ENCODE peak calls at places on chromosomes 6 and 20, in eight cellular contexts. U, K, J, P, F, T, D and M are unnamed samples.
A peak's percentile ranks its signal among the peaks of the same experiment; 100 is the strongest.

GRCh38 chr6:157240059-157240959 is 83.0 kb downstream of the TMEM242 start:
- DNase-seq in U (peak; percentile 72), T (no peak), F (no peak), J (peak; percentile 31), P (no peak), D (peak; percentile 74), K (peak; percentile 37), M (no peak)

GRCh38 chr6:111604259-111605099 is 1.2 kb downstream of the TRAF3IP2 start:
- DNase-seq in P (no peak), U (peak; percentile 79), F (peak; percentile 26), D (no peak), T (no peak), K (peak; percentile 91), J (no peak), M (no peak)

GRCh38 chr6:150142304-150142656 is 564 bp upstream of the PPP1R14C start:
- DNase-seq in F (peak; percentile 86), U (peak; percentile 61), J (peak; percentile 38), D (peak; percentile 89), P (peak; percentile 60), K (peak; percentile 52), T (no peak), M (no peak)

GRCh38 chr6:26155066-26155925 is 68.1 kb downstream of the HFE start:
- DNase-seq in K (peak; percentile 38), D (peak; percentile 57), F (no peak), P (peak; percentile 64), U (peak; percentile 46), J (peak; percentile 38), T (no peak), M (no peak)

GRCh38 chr6:37265031-37265430 is 7.1 kb upstream of the TMEM217 start:
- DNase-seq in D (no peak), T (no peak), P (no peak), K (no peak), F (no peak), J (no peak), U (no peak), M (no peak)

GRCh38 chr6:69179681-69180080 is 544.6 kb downstream of the ADGRB3 start:
- DNase-seq in F (no peak), K (peak; percentile 9), U (peak; percentile 25), J (no peak), P (no peak), T (no peak), D (no peak), M (no peak)

GRCh38 chr6:68008445-68008844 is 626.6 kb upstream of the ADGRB3 start:
- DNase-seq in F (no peak), P (no peak), K (peak; percentile 32), U (peak; percentile 16), J (no peak), D (no peak), T (no peak), M (no peak)

GRCh38 chr20:64133951-64134407 is 26.6 kb upstream of the NPBWR2 start:
- DNase-seq in U (no peak), F (no peak), P (peak; percentile 12), D (no peak), K (no peak), T (no peak), J (no peak), M (no peak)

GRCh38 chr6:16466778-16467177 is 228.4 kb downstream of the GMPR start:
- DNase-seq in K (no peak), J (peak; percentile 49), T (no peak), D (no peak), U (peak; percentile 19), F (no peak), P (no peak), M (no peak)

GRCh38 chr6:89494131-89494793 is 61.3 kb downstream of the ANKRD6 start:
- DNase-seq in P (no peak), J (no peak), T (no peak), D (no peak), F (no peak), U (no peak), K (no peak), M (no peak)

GRCh38 chr20:31260326-31260932 is 3.0 kb downstream of the DEFB115 start:
- DNase-seq in T (no peak), U (no peak), J (peak; percentile 8), P (no peak), K (peak; percentile 18), D (peak; percentile 59), F (no peak), M (no peak)

GRCh38 chr6:129105035-129105434 is 222.1 kb downstream of the LAMA2 start:
- DNase-seq in D (peak; percentile 68), F (no peak), K (peak; percentile 39), U (no peak), P (no peak), J (no peak), T (no peak), M (no peak)

GRCh38 chr6:12359051-12359450 is 68.9 kb downstream of the EDN1 start:
- DNase-seq in K (no peak), F (no peak), D (no peak), J (no peak), T (no peak), U (no peak), P (no peak), M (no peak)

GRCh38 chr20:51337126-51337805 is 205.3 kb downstream of the NFATC2 start:
- DNase-seq in K (no peak), D (no peak), U (no peak), J (no peak), T (no peak), F (no peak), P (no peak), M (no peak)

GRCh38 chr20:32139947-32140346 is 30.4 kb downstream of the TM9SF4 start:
- DNase-seq in T (no peak), U (peak; percentile 23), F (no peak), P (no peak), J (no peak), K (no peak), D (no peak), M (no peak)

GRCh38 chr6:44538841-44539240 is 151.3 kb downstream of the CDC5L start:
- DNase-seq in D (no peak), U (no peak), F (no peak), J (no peak), T (no peak), P (no peak), K (no peak), M (no peak)

GRCh38 chr6:21331221-21331620 is 262.3 kb upstream of the SOX4 start:
- DNase-seq in U (peak; percentile 71), T (no peak), K (no peak), F (no peak), P (no peak), J (no peak), D (no peak), M (no peak)

GRCh38 chr20:38186788-38187221 is 21.7 kb upstream of the TGM2 start:
- DNase-seq in P (no peak), J (no peak), T (no peak), U (peak; percentile 71), F (peak; percentile 98), K (peak; percentile 71), D (no peak), M (no peak)

GRCh38 chr6:116483616-116484015 is 22.4 kb downstream of the CALHM6 start:
- DNase-seq in D (no peak), T (no peak), J (no peak), K (no peak), U (no peak), P (no peak), F (no peak), M (no peak)

GRCh38 chr20:50663095-50663821 is 28.1 kb downstream of the RIPOR3 start:
- DNase-seq in J (peak; percentile 47), P (no peak), K (no peak), T (no peak), F (peak; percentile 96), D (no peak), U (no peak), M (no peak)

GRCh38 chr6:51098801-51099200 is 280.1 kb downstream of the TFAP2B start:
- DNase-seq in D (no peak), P (no peak), J (no peak), U (no peak), F (no peak), T (no peak), K (no peak), M (no peak)

GRCh38 chr6:75115501-75115900 is 90.4 kb downstream of the COL12A1 start:
- DNase-seq in P (no peak), F (no peak), K (peak; percentile 27), D (no peak), T (no peak), J (no peak), U (peak; percentile 60), M (no peak)